ENCODE peak calls at places on chromosomes 6 and 20, in seven cellular contexts. One of them, this sample, is unnamed.

GRCh38 chr6:710601-711571 is 17.9 kb upstream of the EXOC2 start:
- DNase-seq in AG08395: peak; percentile 59
- DNase-seq in non-pigmented ciliary epithelial cell: no peak
- DNase-seq in Peyer's patch: peak; percentile 63
- DNase-seq in germinal center: peak; percentile 72
- DNase-seq in AG04450: no peak
- DNase-seq in SK-N-DZ: no peak
- DNase-seq in this sample: peak; percentile 87

GRCh38 chr6:20708367-20709124 is 174.3 kb downstream of the CDKAL1 start:
- DNase-seq in AG08395: no peak
- DNase-seq in non-pigmented ciliary epithelial cell: no peak
- DNase-seq in Peyer's patch: no peak
- DNase-seq in germinal center: no peak
- DNase-seq in AG04450: no peak
- DNase-seq in SK-N-DZ: no peak
- DNase-seq in this sample: peak; percentile 55

GRCh38 chr20:53751394-53752368 is 158.0 kb upstream of the ZNF217 start:
- DNase-seq in AG08395: no peak
- DNase-seq in non-pigmented ciliary epithelial cell: no peak
- DNase-seq in Peyer's patch: no peak
- DNase-seq in germinal center: peak; percentile 30
- DNase-seq in AG04450: no peak
- DNase-seq in SK-N-DZ: no peak
- DNase-seq in this sample: no peak

GRCh38 chr20:31675828-31676533 is 38.3 kb downstream of the COX4I2 start:
- DNase-seq in AG08395: no peak
- DNase-seq in non-pigmented ciliary epithelial cell: no peak
- DNase-seq in Peyer's patch: no peak
- DNase-seq in germinal center: peak; percentile 40
- DNase-seq in AG04450: no peak
- DNase-seq in SK-N-DZ: no peak
- DNase-seq in this sample: no peak

GRCh38 chr6:138240476-138241245 is 22.4 kb upstream of the PBOV1 start:
- DNase-seq in AG08395: peak; percentile 22
- DNase-seq in non-pigmented ciliary epithelial cell: peak; percentile 60
- DNase-seq in Peyer's patch: no peak
- DNase-seq in germinal center: no peak
- DNase-seq in AG04450: no peak
- DNase-seq in SK-N-DZ: no peak
- DNase-seq in this sample: peak; percentile 6

GRCh38 chr20:16672299-16672698 is 57.5 kb upstream of the SNRPB2 start:
- DNase-seq in AG08395: no peak
- DNase-seq in non-pigmented ciliary epithelial cell: no peak
- DNase-seq in Peyer's patch: no peak
- DNase-seq in germinal center: no peak
- DNase-seq in AG04450: no peak
- DNase-seq in SK-N-DZ: peak; percentile 49
- DNase-seq in this sample: no peak

GRCh38 chr6:6678811-6679210 is 90.3 kb downstream of the LY86 start:
- DNase-seq in AG08395: no peak
- DNase-seq in non-pigmented ciliary epithelial cell: no peak
- DNase-seq in Peyer's patch: peak; percentile 61
- DNase-seq in germinal center: no peak
- DNase-seq in AG04450: no peak
- DNase-seq in SK-N-DZ: no peak
- DNase-seq in this sample: no peak

GRCh38 chr6:114430534-114431124 is 87.8 kb upstream of the HS3ST5 start:
- DNase-seq in AG08395: no peak
- DNase-seq in non-pigmented ciliary epithelial cell: no peak
- DNase-seq in Peyer's patch: no peak
- DNase-seq in germinal center: no peak
- DNase-seq in AG04450: no peak
- DNase-seq in SK-N-DZ: no peak
- DNase-seq in this sample: peak; percentile 36

GRCh38 chr6:31144296-31144969 is 5.6 kb upstream of the PSORS1C2 start:
- DNase-seq in AG08395: no peak
- DNase-seq in non-pigmented ciliary epithelial cell: no peak
- DNase-seq in Peyer's patch: peak; percentile 84
- DNase-seq in germinal center: no peak
- DNase-seq in AG04450: no peak
- DNase-seq in SK-N-DZ: no peak
- DNase-seq in this sample: no peak

GRCh38 chr6:36276581-36277536 is 7.0 kb downstream of the PNPLA1 start:
- DNase-seq in AG08395: no peak
- DNase-seq in non-pigmented ciliary epithelial cell: no peak
- DNase-seq in Peyer's patch: no peak
- DNase-seq in germinal center: no peak
- DNase-seq in AG04450: no peak
- DNase-seq in SK-N-DZ: no peak
- DNase-seq in this sample: no peak